ENCODE peak calls at places on chromosomes 13 and 19, in six cellular contexts. F is epithelial cell of proximal tubule, O is choroid plexus epithelial cell, U is mammary epithelial cell, K is ovary, J is NB4. Z is an unnamed sample.

GRCh38 chr13:77383097-77383496 is 56.2 kb upstream of the MYCBP2 start:
- DNase-seq in K (no peak), O (no peak), U (no peak), F (no peak), J (no peak), Z (no peak)

GRCh38 chr13:103573446-103573845 is 507.2 kb upstream of the SLC10A2 start:
- DNase-seq in F (no peak), O (no peak), J (no peak), K (no peak), U (no peak), Z (no peak)

GRCh38 chr19:39546599-39546998 is 6.6 kb upstream of the EID2 start:
- DNase-seq in O (no peak), U (peak; percentile 21), K (no peak), F (no peak), J (no peak), Z (no peak)

GRCh38 chr19:13095934-13096890 is 6.4 kb downstream of the LYL1 start:
- DNase-seq in O (no peak), F (no peak), U (no peak), J (peak; percentile 86), K (peak; percentile 57), Z (no peak)

GRCh38 chr19:23905771-23906170 is 8.9 kb upstream of the ZNF726 start:
- DNase-seq in J (no peak), O (no peak), U (no peak), F (no peak), K (no peak), Z (no peak)

GRCh38 chr13:110726726-110727125 is 13.2 kb downstream of the ING1 start:
- DNase-seq in K (no peak), U (no peak), F (no peak), O (no peak), J (peak; percentile 92), Z (no peak)

GRCh38 chr13:26377038-26377437 is 123.1 kb downstream of the CDK8 start:
- DNase-seq in U (peak; percentile 4), J (peak; percentile 46), F (no peak), K (no peak), O (peak; percentile 38), Z (no peak)

GRCh38 chr13:108734676-108735075 is 105.3 kb downstream of the MYO16 start:
- DNase-seq in U (no peak), F (no peak), J (peak; percentile 13), K (no peak), O (no peak), Z (no peak)

GRCh38 chr13:114115191-114115671 is 17.2 kb downstream of the RASA3 start:
- DNase-seq in K (peak; percentile 23), J (peak; percentile 96), O (peak; percentile 75), F (peak; percentile 59), U (peak; percentile 19), Z (peak; percentile 76)

GRCh38 chr19:52734340-52734892 is 428 bp downstream of the ZNF611 start:
- DNase-seq in K (peak; percentile 57), J (no peak), F (no peak), U (peak; percentile 5), O (peak; percentile 10), Z (peak; percentile 6)

GRCh38 chr19:34588249-34588648 is 88.7 kb downstream of the SCGB2B2 start:
- DNase-seq in F (no peak), K (no peak), J (no peak), O (no peak), U (peak; percentile 22), Z (no peak)

GRCh38 chr13:74290324-74290773 is 156.1 kb upstream of the KLF12 start:
- DNase-seq in F (peak; percentile 93), U (peak; percentile 97), K (peak; percentile 25), O (peak; percentile 98), J (peak; percentile 17), Z (peak; percentile 96)

GRCh38 chr19:17766543-17767131 is 15.4 kb downstream of the FCHO1 start:
- DNase-seq in J (no peak), F (no peak), K (peak; percentile 84), O (peak; percentile 91), U (peak; percentile 68), Z (peak; percentile 71)

GRCh38 chr19:16075430-16076153 is 703 bp upstream of the TPM4 start:
- DNase-seq in U (no peak), J (no peak), K (peak; percentile 46), O (no peak), F (no peak), Z (no peak)

GRCh38 chr19:54017266-54017665 is 25.8 kb downstream of the CACNG6 start:
- DNase-seq in F (no peak), K (no peak), U (peak; percentile 39), J (no peak), O (peak; percentile 89), Z (no peak)

GRCh38 chr13:41492432-41493267 is 35.3 kb downstream of the RGCC start:
- DNase-seq in K (no peak), F (no peak), J (peak; percentile 71), O (no peak), U (no peak), Z (no peak)

GRCh38 chr13:61414686-61415664 is 674 bp downstream of the PCDH20 start:
- DNase-seq in F (peak; percentile 48), K (no peak), O (peak; percentile 1), U (peak; percentile 6), J (no peak), Z (peak; percentile 43)

GRCh38 chr19:35337081-35337983 is 8.3 kb downstream of the CD22 start:
- DNase-seq in O (no peak), U (no peak), F (no peak), J (no peak), K (no peak), Z (no peak)

GRCh38 chr13:32988588-32989256 is 27.5 kb upstream of the KL start:
- DNase-seq in U (no peak), J (no peak), F (no peak), O (no peak), K (no peak), Z (no peak)

GRCh38 chr13:44474122-44474910 is 100.7 kb downstream of the SERP2 start:
- DNase-seq in O (peak; percentile 14), K (no peak), U (no peak), J (no peak), F (no peak), Z (peak; percentile 22)

GRCh38 chr13:33283195-33283910 is 2.2 kb downstream of the STARD13 start:
- DNase-seq in U (no peak), K (no peak), J (no peak), O (no peak), F (no peak), Z (no peak)

GRCh38 chr13:100423375-100423774 is 165.2 kb downstream of the GGACT start:
- DNase-seq in U (peak; percentile 51), J (peak; percentile 81), F (peak; percentile 16), O (peak; percentile 66), K (no peak), Z (no peak)

GRCh38 chr13:20064128-20064527 is 96.7 kb downstream of the GJA3 start:
- DNase-seq in U (peak; percentile 37), O (peak; percentile 74), J (peak; percentile 12), K (no peak), F (no peak), Z (peak; percentile 73)

GRCh38 chr13:31742102-31742695 is 2.9 kb downstream of the RXFP2 start:
- DNase-seq in U (peak; percentile 45), O (peak; percentile 82), J (peak; percentile 77), F (no peak), K (peak; percentile 67), Z (peak; percentile 74)
- H3K4me3 ChIP-seq in U (no peak overlapping the region), O (no peak overlapping the region), J (no peak overlapping the region), F (no peak overlapping the region), K (no peak overlapping the region), Z (no peak overlapping the region)

DNA sequence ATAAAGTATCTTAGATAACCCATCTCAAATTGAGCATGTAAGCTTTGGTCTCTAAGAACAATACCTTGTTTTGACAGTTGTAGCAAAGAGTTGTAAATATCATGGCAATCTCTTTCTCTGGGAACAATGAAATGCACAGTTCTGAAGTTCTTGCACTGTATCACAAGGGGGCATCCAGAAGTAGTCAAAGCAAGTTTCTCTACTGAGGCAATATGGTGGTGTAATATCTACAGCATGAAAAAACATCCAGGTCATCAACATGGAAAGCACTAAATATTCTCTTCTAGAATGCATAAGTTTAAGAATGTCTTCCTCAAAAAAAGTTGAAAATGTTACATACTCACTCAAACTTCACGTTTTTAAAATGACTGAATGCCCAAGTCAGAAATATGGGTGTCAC is 19.6 kb downstream of the MTMR6 start:
- DNase-seq in F (no peak), U (no peak), K (no peak), J (peak; percentile 44), O (peak; percentile 62), Z (no peak)
- TF ChIP-seq CTCF in F (peak; percentile 43), U (peak; percentile 37), K (no peak), J (peak; percentile 35), O (peak; percentile 55), Z (peak; percentile 31)

GRCh38 chr19:58560921-58561320 is 2.5 kb upstream of the UBE2M start:
- DNase-seq in F (no peak), K (no peak), O (no peak), U (no peak), J (no peak), Z (no peak)

GRCh38 chr19:58560007-58560887 is 1.8 kb upstream of the UBE2M start:
- DNase-seq in O (no peak), K (peak; percentile 50), J (peak; percentile 11), F (no peak), U (no peak), Z (no peak)

GRCh38 chr19:58562126-58563033 is 4.0 kb upstream of the UBE2M start:
- DNase-seq in J (no peak), F (no peak), U (peak; percentile 45), O (peak; percentile 40), K (peak; percentile 75), Z (peak; percentile 34)

GRCh38 chr19:58563034-58563573 is 4.7 kb upstream of the UBE2M start:
- DNase-seq in J (no peak), K (peak; percentile 67), F (no peak), O (no peak), U (peak; percentile 32), Z (no peak)

GRCh38 chr19:58561373-58562125 is 3.1 kb upstream of the UBE2M start:
- DNase-seq in J (no peak), U (no peak), F (no peak), K (no peak), O (no peak), Z (no peak)
- H3K4me3 ChIP-seq in J (no peak overlapping the region), U (no peak overlapping the region), F (peak overlapping the region; percentile 44), K (peak overlapping the region; percentile 37), O (no peak overlapping the region), Z (no peak overlapping the region)

GRCh38 chr19:852136-853013 is at the start of gene ELANE:
- DNase-seq in U (no peak), O (no peak), K (peak; percentile 37), F (no peak), J (no peak), Z (no peak)

GRCh38 chr19:848457-848921 is 3.6 kb upstream of the ELANE start:
- DNase-seq in U (no peak), J (peak; percentile 70), K (no peak), O (no peak), F (no peak), Z (no peak)

GRCh38 chr19:853014-853553 is 981 bp downstream of the ELANE start:
- DNase-seq in K (no peak), O (no peak), J (no peak), F (no peak), U (no peak), Z (no peak)

GRCh38 chr19:850221-850978 is 1.7 kb upstream of the ELANE start:
- DNase-seq in O (peak; percentile 90), F (no peak), U (no peak), J (peak; percentile 78), K (peak; percentile 92), Z (peak; percentile 83)

DNA sequence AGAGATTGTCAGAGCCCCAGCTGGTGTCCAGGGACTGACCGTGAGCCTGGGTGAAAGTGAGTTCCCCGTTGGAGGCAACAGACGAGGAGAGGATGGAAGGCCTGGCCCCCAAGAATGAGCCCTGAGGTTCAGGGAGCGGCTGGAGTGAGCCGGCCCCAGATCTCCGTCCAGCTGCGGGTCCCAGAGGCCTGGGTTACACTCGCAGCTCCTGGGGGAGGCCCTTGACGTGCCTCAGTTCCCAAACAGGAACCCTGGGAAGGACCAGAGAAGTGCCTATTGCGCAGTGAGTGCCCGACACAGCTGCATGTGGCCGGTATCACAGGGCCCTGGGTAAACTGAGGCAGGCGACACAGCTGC is 1.1 kb upstream of the ELANE start:
- DNase-seq in F (no peak), J (no peak), O (no peak), U (no peak), K (no peak), Z (no peak)
- TF ChIP-seq CTCF in F (no peak), J (no peak), O (no peak), U (no peak), K (no peak), Z (no peak)

Z was measured in astrocyte of the spinal cord.